ENCODE peak calls at places on chromosome 13, in eight cellular contexts. One of them, this sample, is unnamed.

GRCh38 chr13:46179576-46180368 is 2.2 kb downstream of the LCP1 start:
- DNase-seq in HepG2: no peak
- DNase-seq in HCT116: no peak
- DNase-seq in GM12878: no peak
- DNase-seq in H1: no peak
- DNase-seq in K562: peak
- DNase-seq in A549: no peak
- DNase-seq in endothelial cell of umbilical vein: no peak
- DNase-seq in this sample: peak

GRCh38 chr13:26656919-26657318 is 99.4 kb downstream of the WASF3 start:
- DNase-seq in endothelial cell of umbilical vein: no peak
- DNase-seq in HepG2: peak
- DNase-seq in GM12878: no peak
- DNase-seq in K562: peak
- DNase-seq in A549: no peak
- DNase-seq in H1: no peak
- DNase-seq in HCT116: no peak
- DNase-seq in this sample: peak

GRCh38 chr13:36512771-36513170 is 80.5 kb downstream of the CCNA1 start:
- DNase-seq in K562: no peak
- DNase-seq in HCT116: no peak
- DNase-seq in GM12878: no peak
- DNase-seq in HepG2: no peak
- DNase-seq in A549: no peak
- DNase-seq in endothelial cell of umbilical vein: no peak
- DNase-seq in H1: no peak
- DNase-seq in this sample: peak

GRCh38 chr13:114130708-114131580 is 1.5 kb downstream of the RASA3 start:
- DNase-seq in endothelial cell of umbilical vein: peak
- DNase-seq in HepG2: no peak
- DNase-seq in A549: peak
- DNase-seq in H1: no peak
- DNase-seq in GM12878: no peak
- DNase-seq in K562: peak
- DNase-seq in HCT116: no peak
- DNase-seq in this sample: peak

GRCh38 chr13:95378603-95379002 is 77.4 kb upstream of the ABCC4 start:
- DNase-seq in HCT116: no peak
- DNase-seq in GM12878: no peak
- DNase-seq in A549: no peak
- DNase-seq in H1: no peak
- DNase-seq in endothelial cell of umbilical vein: no peak
- DNase-seq in K562: no peak
- DNase-seq in HepG2: no peak
- DNase-seq in this sample: no peak

GRCh38 chr13:100454876-100455275 is 133.7 kb downstream of the GGACT start:
- DNase-seq in HepG2: no peak
- DNase-seq in H1: no peak
- DNase-seq in endothelial cell of umbilical vein: peak
- DNase-seq in GM12878: no peak
- DNase-seq in K562: no peak
- DNase-seq in HCT116: peak
- DNase-seq in A549: no peak
- DNase-seq in this sample: peak

GRCh38 chr13:65497265-65497664 is 1732.9 kb downstream of the PCDH9 start:
- DNase-seq in GM12878: no peak
- DNase-seq in K562: no peak
- DNase-seq in A549: peak
- DNase-seq in HCT116: peak
- DNase-seq in HepG2: no peak
- DNase-seq in endothelial cell of umbilical vein: no peak
- DNase-seq in H1: no peak
- DNase-seq in this sample: no peak

GRCh38 chr13:67841071-67841470 is 610.9 kb upstream of the PCDH9 start:
- DNase-seq in GM12878: no peak
- DNase-seq in K562: peak
- DNase-seq in endothelial cell of umbilical vein: no peak
- DNase-seq in HCT116: no peak
- DNase-seq in HepG2: no peak
- DNase-seq in A549: no peak
- DNase-seq in H1: peak
- DNase-seq in this sample: peak

GRCh38 chr13:44969858-44970484 is 19.3 kb downstream of the NUFIP1 start:
- DNase-seq in HCT116: peak
- DNase-seq in A549: peak
- DNase-seq in K562: peak
- DNase-seq in GM12878: no peak
- DNase-seq in H1: no peak
- DNase-seq in HepG2: peak
- DNase-seq in endothelial cell of umbilical vein: peak
- DNase-seq in this sample: peak

GRCh38 chr13:27654059-27654458 is 32.4 kb downstream of the POLR1D start:
- DNase-seq in K562: no peak
- DNase-seq in A549: no peak
- DNase-seq in GM12878: no peak
- DNase-seq in H1: no peak
- DNase-seq in HCT116: no peak
- DNase-seq in endothelial cell of umbilical vein: no peak
- DNase-seq in HepG2: no peak
- DNase-seq in this sample: no peak

GRCh38 chr13:100518394-100519062 is 70.1 kb downstream of the GGACT start:
- DNase-seq in endothelial cell of umbilical vein: no peak
- DNase-seq in GM12878: no peak
- DNase-seq in H1: no peak
- DNase-seq in A549: no peak
- DNase-seq in HCT116: no peak
- DNase-seq in HepG2: no peak
- DNase-seq in K562: no peak
- DNase-seq in this sample: no peak

GRCh38 chr13:84684048-84684662 is 801.9 kb upstream of the SLITRK1 start:
- DNase-seq in HCT116: no peak
- DNase-seq in H1: no peak
- DNase-seq in endothelial cell of umbilical vein: no peak
- DNase-seq in A549: no peak
- DNase-seq in K562: no peak
- DNase-seq in GM12878: no peak
- DNase-seq in HepG2: no peak
- DNase-seq in this sample: no peak

GRCh38 chr13:72970956-72971355 is 87.8 kb upstream of the KLF5 start:
- DNase-seq in HepG2: no peak
- DNase-seq in K562: no peak
- DNase-seq in GM12878: no peak
- DNase-seq in H1: no peak
- DNase-seq in HCT116: no peak
- DNase-seq in A549: no peak
- DNase-seq in endothelial cell of umbilical vein: no peak
- DNase-seq in this sample: no peak

GRCh38 chr13:24036115-24036514 is 124.4 kb upstream of the SPATA13 start:
- DNase-seq in A549: no peak
- DNase-seq in GM12878: no peak
- DNase-seq in HepG2: no peak
- DNase-seq in HCT116: no peak
- DNase-seq in endothelial cell of umbilical vein: no peak
- DNase-seq in K562: no peak
- DNase-seq in H1: no peak
- DNase-seq in this sample: no peak

GRCh38 chr13:104968876-104969275 is 1566.6 kb downstream of the EFNB2 start:
- DNase-seq in GM12878: no peak
- DNase-seq in HCT116: no peak
- DNase-seq in K562: no peak
- DNase-seq in A549: no peak
- DNase-seq in HepG2: no peak
- DNase-seq in H1: no peak
- DNase-seq in endothelial cell of umbilical vein: no peak
- DNase-seq in this sample: no peak
- TF ChIP-seq POLR2A in GM12878: no peak
- TF ChIP-seq POLR2A in HCT116: no peak
- TF ChIP-seq POLR2A in K562: no peak
- TF ChIP-seq POLR2A in A549: no peak
- TF ChIP-seq POLR2A in HepG2: no peak
- TF ChIP-seq POLR2A in H1: no peak
- TF ChIP-seq POLR2A in endothelial cell of umbilical vein: no peak
- TF ChIP-seq POLR2A in this sample: no peak

DNA sequence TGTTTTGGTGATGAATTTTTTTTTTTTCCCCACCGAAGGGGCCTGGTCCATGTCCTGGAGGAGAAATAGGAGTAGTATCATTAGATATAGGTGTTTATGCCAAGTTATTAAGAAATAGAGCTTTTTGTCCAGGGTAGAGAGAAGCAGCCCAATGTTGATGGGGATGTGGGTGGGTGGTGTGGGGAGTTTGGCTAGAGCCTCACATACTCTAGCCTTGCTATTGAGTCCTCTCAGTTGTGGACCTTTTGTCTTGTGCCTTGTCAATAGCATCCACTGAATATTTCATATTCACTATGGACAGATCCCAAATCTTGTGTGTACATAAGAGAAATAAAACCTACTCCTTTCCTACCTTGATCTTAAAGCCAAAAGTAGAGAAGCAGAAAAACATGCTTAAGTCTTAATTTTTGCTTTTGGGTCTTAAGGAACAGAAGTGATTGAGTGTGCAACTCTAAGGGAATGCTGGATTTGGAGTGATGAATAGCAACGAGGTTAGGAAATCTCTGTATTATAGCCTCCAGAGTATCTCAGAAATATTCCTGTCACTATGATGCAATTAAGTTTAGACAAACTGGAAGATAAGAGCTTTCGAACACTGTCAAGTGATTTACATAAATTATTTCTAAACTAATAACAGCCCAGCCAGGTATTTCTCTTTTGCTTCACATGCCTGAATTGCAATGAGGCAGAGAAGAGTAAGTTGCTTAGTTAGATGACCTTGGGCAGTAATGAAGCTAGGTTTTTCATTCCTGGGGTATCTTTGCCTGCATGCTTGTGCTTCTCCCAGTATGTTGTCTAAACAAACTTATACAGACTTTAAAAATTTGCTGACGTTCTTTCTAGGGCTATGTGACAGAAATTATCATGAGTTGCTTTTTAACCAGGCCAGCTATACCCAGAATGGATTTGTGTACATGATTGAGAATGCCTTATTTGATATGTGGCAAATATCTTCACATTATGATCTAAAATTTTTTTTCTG is 134.3 kb downstream of the LMO7 start:
- DNase-seq in GM12878: no peak
- DNase-seq in HepG2: no peak
- DNase-seq in A549: no peak
- DNase-seq in K562: no peak
- DNase-seq in H1: no peak
- DNase-seq in endothelial cell of umbilical vein: no peak
- DNase-seq in HCT116: no peak
- DNase-seq in this sample: no peak
- TF ChIP-seq MAX in GM12878: no peak
- TF ChIP-seq MAX in HepG2: no peak
- TF ChIP-seq MAX in A549: no peak
- TF ChIP-seq MAX in K562: no peak
- TF ChIP-seq MAX in H1: no peak
- TF ChIP-seq MAX in endothelial cell of umbilical vein: no peak
- TF ChIP-seq MAX in HCT116: no peak
- TF ChIP-seq MAX in this sample: no peak

DNA sequence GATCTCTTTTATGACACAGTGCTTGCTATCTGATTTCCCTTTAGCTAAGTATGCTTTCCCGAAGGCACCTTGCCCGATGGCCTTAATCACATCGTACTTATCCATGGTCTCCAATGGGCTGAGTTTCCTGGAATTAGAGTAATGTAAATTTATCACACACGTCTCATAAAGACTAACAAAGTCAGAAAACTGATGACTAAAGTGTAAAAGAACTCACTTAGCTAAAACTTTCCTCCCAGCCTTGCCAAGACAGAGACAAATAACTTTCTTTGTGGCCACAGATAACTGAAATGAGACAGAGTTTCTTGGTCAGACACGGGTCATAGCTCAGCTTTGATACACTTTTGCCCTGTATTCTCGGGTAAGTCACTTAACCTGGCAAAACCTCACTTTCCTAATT is 1.5 kb downstream of the NEK5 start:
- DNase-seq in GM12878: no peak
- DNase-seq in HepG2: no peak
- DNase-seq in H1: no peak
- DNase-seq in HCT116: no peak
- DNase-seq in K562: no peak
- DNase-seq in endothelial cell of umbilical vein: no peak
- DNase-seq in A549: no peak
- DNase-seq in this sample: no peak
- TF ChIP-seq POLR2A in GM12878: no peak
- TF ChIP-seq POLR2A in HepG2: no peak
- TF ChIP-seq POLR2A in H1: no peak
- TF ChIP-seq POLR2A in HCT116: no peak
- TF ChIP-seq POLR2A in K562: no peak
- TF ChIP-seq POLR2A in endothelial cell of umbilical vein: no peak
- TF ChIP-seq POLR2A in A549: no peak
- TF ChIP-seq POLR2A in this sample: no peak

GRCh38 chr13:110490009-110490770 is 71.3 kb downstream of the RAB20 start:
- DNase-seq in K562: no peak
- DNase-seq in A549: no peak
- DNase-seq in GM12878: no peak
- DNase-seq in endothelial cell of umbilical vein: no peak
- DNase-seq in H1: no peak
- DNase-seq in HCT116: no peak
- DNase-seq in HepG2: peak
- DNase-seq in this sample: no peak

GRCh38 chr13:110493161-110493593 is 68.3 kb downstream of the RAB20 start:
- DNase-seq in HepG2: no peak
- DNase-seq in HCT116: no peak
- DNase-seq in A549: no peak
- DNase-seq in K562: no peak
- DNase-seq in GM12878: no peak
- DNase-seq in H1: no peak
- DNase-seq in endothelial cell of umbilical vein: no peak
- DNase-seq in this sample: no peak

GRCh38 chr13:110492299-110493160 is 69.0 kb downstream of the RAB20 start:
- DNase-seq in HCT116: no peak
- DNase-seq in GM12878: no peak
- DNase-seq in HepG2: no peak
- DNase-seq in endothelial cell of umbilical vein: no peak
- DNase-seq in K562: no peak
- DNase-seq in A549: no peak
- DNase-seq in H1: no peak
- DNase-seq in this sample: no peak

GRCh38 chr13:110493613-110494012 is 67.9 kb downstream of the RAB20 start:
- DNase-seq in HCT116: no peak
- DNase-seq in A549: no peak
- DNase-seq in K562: no peak
- DNase-seq in HepG2: no peak
- DNase-seq in endothelial cell of umbilical vein: no peak
- DNase-seq in H1: no peak
- DNase-seq in GM12878: no peak
- DNase-seq in this sample: no peak

GRCh38 chr13:110491869-110492268 is 69.7 kb downstream of the RAB20 start:
- DNase-seq in GM12878: no peak
- DNase-seq in endothelial cell of umbilical vein: no peak
- DNase-seq in K562: no peak
- DNase-seq in HepG2: no peak
- DNase-seq in HCT116: no peak
- DNase-seq in A549: no peak
- DNase-seq in H1: no peak
- DNase-seq in this sample: no peak
- TF ChIP-seq MAX in GM12878: no peak
- TF ChIP-seq MAX in endothelial cell of umbilical vein: no peak
- TF ChIP-seq MAX in K562: no peak
- TF ChIP-seq MAX in HepG2: no peak
- TF ChIP-seq MAX in HCT116: no peak
- TF ChIP-seq MAX in A549: no peak
- TF ChIP-seq MAX in H1: no peak
- TF ChIP-seq MAX in this sample: no peak